ENCODE peak calls at places on chromosomes 16 and 17, in eight cellular contexts. Z, D, N, U, E, C, V and J are unnamed samples.

GRCh38 chr17:17062356-17062755 is 20.1 kb downstream of the MPRIP start:
- DNase-seq in D (no peak), V (no peak), C (no peak), U (no peak), E (no peak), N (no peak), Z (peak; percentile 29), J (no peak)

GRCh38 chr17:66829883-66830282 is 5.0 kb upstream of the CACNG5 start:
- DNase-seq in Z (no peak), U (no peak), D (peak; percentile 55), E (no peak), N (no peak), V (no peak), C (no peak), J (no peak)

GRCh38 chr17:29590261-29590978 is 972 bp upstream of the GIT1 start:
- DNase-seq in N (no peak), Z (no peak), E (peak; percentile 55), U (peak; percentile 58), D (no peak), C (no peak), V (peak; percentile 15), J (no peak)

GRCh38 chr17:29870836-29871430 is 59.1 kb downstream of the SSH2 start:
- DNase-seq in D (no peak), E (no peak), C (no peak), N (no peak), U (no peak), V (no peak), Z (no peak), J (no peak)

GRCh38 chr16:72657791-72658190 is 390.1 kb downstream of the ZFHX3 start:
- DNase-seq in Z (no peak), E (no peak), V (no peak), U (no peak), D (no peak), C (no peak), N (no peak), J (no peak)

GRCh38 chr17:66715745-66716156 is 119.2 kb upstream of the CACNG5 start:
- DNase-seq in E (no peak), U (peak; percentile 75), C (peak; percentile 69), D (peak; percentile 93), V (no peak), Z (no peak), N (no peak), J (no peak)

GRCh38 chr16:8941718-8942344 is 21.9 kb downstream of the USP7 start:
- DNase-seq in V (no peak), E (no peak), D (no peak), C (no peak), U (no peak), Z (no peak), N (no peak), J (no peak)

GRCh38 chr17:78484300-78485159 is 92.7 kb downstream of the DNAH17 start:
- DNase-seq in E (peak; percentile 96), C (no peak), Z (peak; percentile 61), U (no peak), N (peak; percentile 15), D (peak; percentile 81), V (no peak), J (no peak)

GRCh38 chr17:80892900-80893603 is 98.6 kb upstream of the CHMP6 start:
- DNase-seq in N (peak; percentile 53), Z (no peak), U (peak; percentile 79), E (no peak), C (no peak), D (no peak), V (no peak), J (no peak)

GRCh38 chr17:31739300-31739699 is 119.7 kb downstream of the COPRS start:
- DNase-seq in N (no peak), E (no peak), V (no peak), U (peak; percentile 91), C (no peak), D (no peak), Z (no peak), J (no peak)

GRCh38 chr16:1908983-1909382 is 9.2 kb downstream of the HS3ST6 start:
- DNase-seq in D (no peak), U (no peak), Z (no peak), C (no peak), N (no peak), V (no peak), E (no peak), J (no peak)
- H3K4me3 ChIP-seq in D (no peak overlapping the region), U (no peak overlapping the region), Z (no peak overlapping the region), C (no peak overlapping the region), N (no peak overlapping the region), V (no peak overlapping the region), E (no peak overlapping the region), J (no peak overlapping the region)

GRCh38 chr16:87246269-87247065 is 70.7 kb downstream of the C16orf95 start:
- DNase-seq in C (peak; percentile 71), U (no peak), E (no peak), Z (no peak), N (no peak), V (no peak), D (no peak), J (no peak)

GRCh38 chr16:87241135-87241771 is 75.9 kb downstream of the C16orf95 start:
- DNase-seq in V (no peak), E (no peak), U (no peak), C (peak; percentile 67), N (no peak), Z (no peak), D (no peak), J (no peak)

GRCh38 chr16:87240211-87241134 is 76.7 kb downstream of the C16orf95 start:
- DNase-seq in N (no peak), D (no peak), C (no peak), U (peak; percentile 21), V (no peak), Z (no peak), E (no peak), J (no peak)

GRCh38 chr16:87244646-87245197 is 72.5 kb downstream of the C16orf95 start:
- DNase-seq in E (no peak), U (no peak), V (no peak), N (no peak), D (no peak), Z (no peak), C (no peak), J (no peak)

GRCh38 chr16:87243383-87243964 is 73.7 kb downstream of the C16orf95 start:
- DNase-seq in N (no peak), U (no peak), C (no peak), Z (no peak), E (no peak), D (peak; percentile 16), V (no peak), J (no peak)
- H3K27ac ChIP-seq in N (no peak overlapping the region), U (no peak overlapping the region), C (no peak overlapping the region), Z (no peak overlapping the region), E (no peak overlapping the region), D (peak overlapping the region; percentile 33), V (no peak overlapping the region), J (no peak overlapping the region)

GRCh38 chr16:57649846-57650245 is 18.3 kb upstream of the ADGRG3 start:
- DNase-seq in U (no peak), Z (no peak), E (no peak), V (no peak), N (no peak), C (no peak), D (no peak), J (no peak)
- H3K4me3 ChIP-seq in U (no peak overlapping the region), Z (no peak overlapping the region), E (no peak overlapping the region), V (no peak overlapping the region), N (no peak overlapping the region), C (no peak overlapping the region), D (no peak overlapping the region), J (no peak overlapping the region)

GRCh38 chr16:50583211-50583610 is 35.0 kb downstream of the NKD1 start:
- DNase-seq in Z (no peak), N (no peak), D (no peak), V (no peak), C (no peak), E (no peak), U (no peak), J (no peak)
- H3K27ac ChIP-seq in Z (no peak overlapping the region), N (no peak overlapping the region), D (no peak overlapping the region), V (no peak overlapping the region), C (no peak overlapping the region), E (no peak overlapping the region), U (no peak overlapping the region), J (no peak overlapping the region)

GRCh38 chr16:68283346-68283745 is 19.0 kb downstream of the SLC7A6 start:
- DNase-seq in N (no peak), C (no peak), V (no peak), D (no peak), E (no peak), U (no peak), Z (no peak), J (no peak)

GRCh38 chr16:68283840-68284595 is 19.7 kb downstream of the SLC7A6 start:
- DNase-seq in E (no peak), U (no peak), V (no peak), Z (peak; percentile 65), C (no peak), D (no peak), N (no peak), J (no peak)

GRCh38 chr16:68281368-68282063 is 17.2 kb downstream of the SLC7A6 start:
- DNase-seq in E (no peak), Z (no peak), D (no peak), U (no peak), N (no peak), V (no peak), C (peak; percentile 97), J (no peak)

GRCh38 chr16:68280160-68280559 is 15.8 kb downstream of the SLC7A6 start:
- DNase-seq in Z (no peak), E (no peak), C (no peak), U (no peak), D (no peak), N (no peak), V (no peak), J (no peak)

GRCh38 chr16:68282064-68282452 is 17.7 kb downstream of the SLC7A6 start:
- DNase-seq in U (no peak), C (no peak), V (no peak), E (no peak), N (no peak), Z (no peak), D (no peak), J (no peak)
- H3K4me3 ChIP-seq in U (no peak overlapping the region), C (no peak overlapping the region), V (no peak overlapping the region), E (no peak overlapping the region), N (peak overlapping the region; percentile 43), Z (no peak overlapping the region), D (no peak overlapping the region), J (no peak overlapping the region)

GRCh38 chr16:88003316-88003715 is 52.1 kb downstream of the BANP start:
- DNase-seq in C (no peak), Z (no peak), N (no peak), E (no peak), V (no peak), D (no peak), U (no peak), J (no peak)
- H3K27ac ChIP-seq in C (no peak overlapping the region), Z (no peak overlapping the region), N (no peak overlapping the region), E (no peak overlapping the region), V (no peak overlapping the region), D (no peak overlapping the region), U (no peak overlapping the region), J (no peak overlapping the region)

DNA sequence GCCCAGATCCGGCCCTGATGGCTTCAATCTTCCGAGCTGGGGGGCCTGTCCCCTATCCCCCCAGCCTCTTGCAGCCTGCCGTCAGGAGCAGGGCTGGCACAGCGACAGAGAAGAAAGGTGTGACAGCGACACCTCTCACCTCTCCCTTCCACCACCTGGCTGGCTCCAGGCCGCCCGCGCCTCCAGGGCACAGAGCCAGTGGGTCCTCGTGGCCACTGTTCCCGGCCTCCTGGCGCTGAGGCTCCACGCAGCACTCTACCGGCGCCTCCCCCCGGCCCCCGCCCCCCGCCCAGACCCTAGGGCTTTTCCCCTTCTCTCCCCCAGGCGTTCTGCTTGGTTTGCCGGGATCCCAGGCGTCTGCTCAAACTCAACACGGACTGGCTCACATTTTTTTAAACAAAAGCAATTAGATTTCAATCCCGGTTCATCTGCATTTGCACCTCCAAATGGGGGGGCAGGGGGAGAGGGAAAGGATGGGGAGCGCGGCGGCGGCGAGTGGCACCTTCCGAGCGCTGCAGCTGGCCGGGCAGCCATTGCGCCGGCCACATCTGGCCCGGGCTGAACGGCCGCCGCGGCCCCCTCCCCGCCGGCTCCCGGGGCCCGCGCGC is 12.8 kb upstream of the CBX8 start:
- DNase-seq in N (no peak), V (no peak), D (peak; percentile 55), C (no peak), U (no peak), Z (no peak), E (peak; percentile 62), J (no peak)
- H3K4me3 ChIP-seq in N (no peak overlapping the region), V (peak overlapping the region; percentile 5), D (peak overlapping the region; percentile 46), C (no peak overlapping the region), U (peak overlapping the region; percentile 1), Z (peak overlapping the region; percentile 38), E (no peak overlapping the region), J (peak overlapping the region; percentile 60)